ENCODE peak calls at places on chromosomes 3 and 15, in seven cellular contexts. H is esophagus muscularis mucosa; Q is stimulated activated naive CD8-positive, alpha-beta T cell treated with anti-CD3 and anti-CD28 coated beads, Interleukin-15, amount 100 ng/mL, for 72 hours; G is pulmonary artery endothelial cell; M is small intestine; C is fibroblast of mammary gland; S is heart right ventricle. E is an unnamed sample.
A peak's percentile ranks its signal among the peaks of the same experiment; 100 is the strongest.

GRCh38 chr3:128881576-128881975 is 2.2 kb downstream of the ACAD9 start:
- DNase-seq in H (no peak), Q (no peak), G (no peak), M (no peak), C (no peak), S (no peak), E (no peak)

GRCh38 chr3:8305371-8305770 is 196.3 kb upstream of the LMCD1 start:
- DNase-seq in H (peak; percentile 88), Q (no peak), G (no peak), M (no peak), C (no peak), S (no peak), E (no peak)

GRCh38 chr15:99495430-99496301 is 70.1 kb upstream of the MEF2A start:
- DNase-seq in H (no peak), Q (no peak), G (no peak), M (no peak), C (no peak), S (no peak), E (no peak)

GRCh38 chr3:151439652-151440125 is 21.2 kb downstream of the IGSF10 start:
- DNase-seq in H (no peak), Q (no peak), G (peak; percentile 17), M (peak; percentile 62), C (peak; percentile 77), S (no peak), E (no peak)

GRCh38 chr15:55250392-55250791 is 39.2 kb downstream of the RAB27A start:
- DNase-seq in H (no peak), Q (no peak), G (no peak), M (peak; percentile 84), C (peak; percentile 95), S (no peak), E (no peak)

GRCh38 chr3:197427013-197427412 is 128.6 kb upstream of the DLG1 start:
- DNase-seq in H (no peak), Q (no peak), G (no peak), M (no peak), C (no peak), S (no peak), E (no peak)

GRCh38 chr15:40664909-40665308 is 30.1 kb upstream of the RAD51 start:
- DNase-seq in H (no peak), Q (no peak), G (no peak), M (no peak), C (no peak), S (no peak), E (no peak)

GRCh38 chr15:23472678-23473077 is 25.6 kb upstream of the GOLGA6L2 start:
- DNase-seq in H (no peak), Q (no peak), G (no peak), M (no peak), C (peak; percentile 26), S (no peak), E (no peak)

GRCh38 chr3:112002458-112002971 is 3.8 kb downstream of the TAGLN3 start:
- DNase-seq in H (peak; percentile 70), Q (peak; percentile 17), G (no peak), M (no peak), C (peak; percentile 72), S (no peak), E (no peak)

GRCh38 chr3:138939563-138940241 is 7.2 kb downstream of the FOXL2 start:
- DNase-seq in H (no peak), Q (no peak), G (no peak), M (no peak), C (no peak), S (no peak), E (no peak)

GRCh38 chr3:149657796-149658443 is at the start of gene WWTR1:
- DNase-seq in H (peak; percentile 98), Q (peak; percentile 31), G (peak; percentile 88), M (peak; percentile 42), C (peak; percentile 94), S (peak; percentile 91), E (peak; percentile 95)

GRCh38 chr3:136195258-136196063 is 674 bp downstream of the MSL2 start:
- DNase-seq in H (peak; percentile 93), Q (peak; percentile 76), G (peak; percentile 26), M (peak; percentile 56), C (peak; percentile 67), S (peak; percentile 84), E (peak; percentile 88)

GRCh38 chr3:57446318-57446841 is 97.8 kb downstream of the DNAH12 start:
- DNase-seq in H (no peak), Q (no peak), G (no peak), M (peak; percentile 10), C (peak; percentile 56), S (no peak), E (no peak)

GRCh38 chr3:130992344-130992743 is 34.3 kb downstream of the ASTE1 start:
- DNase-seq in H (no peak), Q (no peak), G (no peak), M (no peak), C (no peak), S (no peak), E (no peak)

GRCh38 chr3:32733631-32734229 is 48.7 kb downstream of the CNOT10 start:
- DNase-seq in H (no peak), Q (no peak), G (no peak), M (peak; percentile 38), C (peak; percentile 54), S (no peak), E (no peak)

GRCh38 chr15:59611277-59612260 is at the start of gene GCNT3:
- DNase-seq in H (no peak), Q (no peak), G (no peak), M (peak; percentile 96), C (peak; percentile 61), S (no peak), E (no peak)